ENCODE peak calls at places on chromosomes 12 and 14, in ten cellular contexts. D is glutamatergic neuron, H is RWPE1, E is HFF-Myc, M is brain microvascular endothelial cell, N is AG10803, T is uterus, P is right lobe of liver, X is astrocyte of the spinal cord, J is B cell. F is an unnamed sample.

GRCh38 chr12:131831021-131831571 is 2.9 kb downstream of the MMP17 start:
- DNase-seq in D (no peak), H (no peak), E (no peak), M (no peak), N (no peak), T (no peak), P (peak), X (peak), J (peak), F (no peak)

GRCh38 chr14:74671789-74672188 is 41.1 kb downstream of the AREL1 start:
- DNase-seq in D (no peak), H (peak), E (no peak), M (peak), N (peak), T (no peak), P (no peak), X (peak), J (no peak), F (no peak)

GRCh38 chr14:69139743-69140142 is 13.2 kb downstream of the DCAF5 start:
- DNase-seq in D (no peak), H (no peak), E (no peak), M (no peak), N (no peak), T (no peak), P (no peak), X (no peak), J (no peak), F (no peak)

GRCh38 chr14:105855246-105855892 is 329.0 kb downstream of the TMEM121 start:
- DNase-seq in D (no peak), H (no peak), E (no peak), M (no peak), N (no peak), T (peak), P (peak), X (no peak), J (peak), F (no peak)

GRCh38 chr12:54601841-54602240 is 13.4 kb upstream of the PPP1R1A start:
- DNase-seq in D (no peak), H (no peak), E (no peak), M (no peak), N (no peak), T (no peak), P (no peak), X (no peak), J (no peak), F (no peak)

GRCh38 chr12:29847246-29847645 is 63.5 kb upstream of the TMTC1 start:
- DNase-seq in D (no peak), H (no peak), E (no peak), M (no peak), N (no peak), T (no peak), P (no peak), X (no peak), J (no peak), F (no peak)

GRCh38 chr12:124788936-124789555 is 74.6 kb downstream of the SCARB1 start:
- DNase-seq in D (no peak), H (no peak), E (no peak), M (no peak), N (no peak), T (no peak), P (no peak), X (no peak), J (no peak), F (no peak)

GRCh38 chr12:114855678-114856077 is 171.7 kb upstream of the TBX3 start:
- DNase-seq in D (no peak), H (no peak), E (no peak), M (no peak), N (no peak), T (no peak), P (no peak), X (no peak), J (no peak), F (no peak)

GRCh38 chr12:112901271-112901670 is 5.5 kb upstream of the OAS1 start:
- DNase-seq in D (no peak), H (no peak), E (no peak), M (no peak), N (no peak), T (no peak), P (peak), X (no peak), J (no peak), F (no peak)

GRCh38 chr12:24200013-24200412 is 250.5 kb upstream of the SOX5 start:
- DNase-seq in D (no peak), H (no peak), E (no peak), M (no peak), N (no peak), T (no peak), P (no peak), X (no peak), J (no peak), F (no peak)

GRCh38 chr12:62683724-62684501 is 217.3 kb downstream of the MON2 start:
- DNase-seq in D (no peak), H (no peak), E (no peak), M (no peak), N (peak), T (peak), P (no peak), X (peak), J (no peak), F (peak)

GRCh38 chr14:36524874-36525745 is 5.1 kb upstream of the NKX2-1 start:
- DNase-seq in D (peak), H (no peak), E (no peak), M (no peak), N (no peak), T (no peak), P (no peak), X (no peak), J (no peak), F (no peak)

GRCh38 chr12:105209091-105209490 is 26.9 kb downstream of the APPL2 start:
- DNase-seq in D (no peak), H (no peak), E (no peak), M (no peak), N (no peak), T (no peak), P (no peak), X (no peak), J (no peak), F (no peak)

GRCh38 chr14:59529189-59529588 is 44.9 kb downstream of the JKAMP start:
- DNase-seq in D (no peak), H (no peak), E (no peak), M (no peak), N (no peak), T (no peak), P (no peak), X (no peak), J (no peak), F (no peak)

GRCh38 chr14:68610251-68610793 is 182.5 kb downstream of the ZFP36L1 start:
- DNase-seq in D (no peak), H (no peak), E (no peak), M (no peak), N (no peak), T (no peak), P (no peak), X (no peak), J (no peak), F (no peak)

GRCh38 chr12:2319747-2320146 is 267.0 kb downstream of the CACNA1C start:
- DNase-seq in D (no peak), H (no peak), E (no peak), M (no peak), N (peak), T (no peak), P (no peak), X (peak), J (no peak), F (no peak)

GRCh38 chr12:116962197-116962596 is 51.4 kb downstream of the FBXW8 start:
- DNase-seq in D (no peak), H (no peak), E (no peak), M (no peak), N (no peak), T (no peak), P (no peak), X (no peak), J (no peak), F (no peak)

GRCh38 chr12:6372403-6373003 is 2.9 kb downstream of the SCNN1A start:
- DNase-seq in D (no peak), H (peak), E (peak), M (peak), N (peak), T (peak), P (no peak), X (peak), J (no peak), F (peak)

GRCh38 chr14:90578283-90578985 is 181.6 kb downstream of the CALM1 start:
- DNase-seq in D (no peak), H (no peak), E (no peak), M (no peak), N (no peak), T (no peak), P (no peak), X (no peak), J (no peak), F (no peak)

GRCh38 chr12:128644664-128645296 is 179.0 kb downstream of the SLC15A4 start:
- DNase-seq in D (peak), H (no peak), E (no peak), M (no peak), N (no peak), T (no peak), P (peak), X (no peak), J (peak), F (no peak)

GRCh38 chr14:74326369-74327152 is 21.7 kb upstream of the VRTN start:
- DNase-seq in D (no peak), H (no peak), E (no peak), M (no peak), N (no peak), T (no peak), P (no peak), X (no peak), J (no peak), F (no peak)

GRCh38 chr14:34782031-34782430 is 67.6 kb upstream of the CFL2 start:
- DNase-seq in D (no peak), H (no peak), E (no peak), M (no peak), N (no peak), T (no peak), P (no peak), X (no peak), J (no peak), F (no peak)

GRCh38 chr14:64763801-64764511 is 59.7 kb downstream of the PLEKHG3 start:
- DNase-seq in D (peak), H (no peak), E (no peak), M (peak), N (peak), T (no peak), P (no peak), X (peak), J (no peak), F (no peak)

GRCh38 chr12:113594967-113595366 is 123.3 kb upstream of the LHX5 start:
- DNase-seq in D (no peak), H (no peak), E (no peak), M (no peak), N (no peak), T (no peak), P (no peak), X (no peak), J (no peak), F (no peak)

GRCh38 chr12:7327913-7328312 is 24.0 kb downstream of the ACSM4 start:
- DNase-seq in D (no peak), H (no peak), E (no peak), M (no peak), N (peak), T (no peak), P (no peak), X (no peak), J (no peak), F (no peak)

GRCh38 chr12:7934560-7935463 is 1.2 kb downstream of the SLC2A3 start:
- DNase-seq in D (peak), H (no peak), E (no peak), M (no peak), N (no peak), T (no peak), P (no peak), X (no peak), J (peak), F (no peak)

GRCh38 chr14:50333010-50333409 is 20.9 kb downstream of the DMAC2L start:
- DNase-seq in D (no peak), H (peak), E (no peak), M (peak), N (peak), T (peak), P (no peak), X (peak), J (no peak), F (no peak)

GRCh38 chr12:131608740-131609665 is 101.9 kb upstream of the SFSWAP start:
- DNase-seq in D (peak), H (peak), E (peak), M (peak), N (peak), T (peak), P (peak), X (no peak), J (peak), F (peak)

GRCh38 chr12:48193623-48194022 is 9.5 kb downstream of the OR10AD1 start:
- DNase-seq in D (no peak), H (no peak), E (no peak), M (no peak), N (no peak), T (no peak), P (no peak), X (no peak), J (no peak), F (no peak)

GRCh38 chr12:71958056-71958455 is 19.4 kb downstream of the TPH2 start:
- DNase-seq in D (no peak), H (no peak), E (no peak), M (no peak), N (peak), T (no peak), P (no peak), X (peak), J (no peak), F (no peak)

GRCh38 chr14:104751539-104752337 is 1.2 kb upstream of the SIVA1 start:
- DNase-seq in D (no peak), H (no peak), E (no peak), M (no peak), N (no peak), T (peak), P (no peak), X (no peak), J (no peak), F (no peak)
- TF ChIP-seq CTCF in D (no peak), H (peak), E (no peak), M (no peak), N (no peak), T (no peak), P (no peak), X (no peak), J (no peak), F (no peak)

GRCh38 chr14:94439453-94440057 is 13.0 kb downstream of the SERPINA11 start:
- DNase-seq in D (no peak), H (no peak), E (no peak), M (no peak), N (no peak), T (no peak), P (no peak), X (no peak), J (no peak), F (no peak)
- TF ChIP-seq CTCF in D (no peak), H (no peak), E (no peak), M (peak), N (no peak), T (no peak), P (no peak), X (no peak), J (no peak), F (no peak)

GRCh38 chr14:104341532-104342434 is 203.4 kb downstream of the KIF26A start:
- DNase-seq in D (peak), H (peak), E (no peak), M (peak), N (peak), T (no peak), P (peak), X (no peak), J (peak), F (no peak)
- TF ChIP-seq CTCF in D (peak), H (peak), E (peak), M (peak), N (peak), T (peak), P (peak), X (no peak), J (no peak), F (no peak)

DNA sequence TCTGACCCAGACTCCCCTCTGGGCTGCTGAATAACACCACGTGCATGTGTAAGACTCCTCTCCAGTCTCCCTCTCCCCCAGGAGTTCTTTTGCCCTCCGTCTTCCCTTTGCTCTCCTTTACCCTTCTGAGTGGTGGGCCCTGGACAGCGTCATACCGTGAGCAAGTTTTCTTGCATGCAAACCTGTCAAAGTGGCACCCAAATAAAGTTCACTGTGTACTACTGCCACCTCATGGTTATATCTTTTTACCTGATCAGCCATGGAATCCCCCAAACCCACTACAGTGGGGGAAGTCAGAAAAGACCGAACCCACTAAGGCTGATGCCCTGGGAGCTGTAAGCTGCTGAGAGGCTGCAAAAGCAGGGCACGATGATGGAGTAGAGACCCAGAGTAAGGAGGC is 131.1 kb upstream of the VRK1 start:
- DNase-seq in D (no peak), H (no peak), E (no peak), M (no peak), N (no peak), T (no peak), P (no peak), X (no peak), J (no peak), F (no peak)
- TF ChIP-seq CTCF in D (no peak), H (no peak), E (no peak), M (no peak), N (no peak), T (no peak), P (no peak), X (no peak), J (no peak), F (no peak)

DNA sequence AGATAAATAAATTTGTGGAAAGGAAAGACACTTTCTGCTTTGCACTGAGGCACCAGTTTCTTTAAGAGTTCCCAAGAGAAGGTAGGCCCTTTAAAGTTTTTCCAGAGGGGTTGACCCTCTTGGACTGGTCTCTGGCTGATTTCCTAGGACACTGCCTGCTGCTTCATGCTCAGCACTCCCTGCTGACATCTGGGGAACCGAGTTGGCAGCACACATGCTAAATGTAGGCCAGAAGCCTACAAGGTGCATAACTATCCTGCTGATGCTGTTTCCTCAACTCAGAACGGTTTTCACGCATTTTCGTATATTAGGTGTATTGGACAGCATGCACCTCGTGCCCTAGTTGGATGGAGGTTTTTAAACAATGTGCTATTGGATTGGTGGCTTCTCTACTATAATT is 887.2 kb upstream of the SEL1L start:
- DNase-seq in D (no peak), H (no peak), E (no peak), M (no peak), N (no peak), T (no peak), P (no peak), X (no peak), J (no peak), F (no peak)
- TF ChIP-seq CTCF in D (no peak), H (no peak), E (no peak), M (no peak), N (no peak), T (no peak), P (no peak), X (no peak), J (no peak), F (no peak)

GRCh38 chr12:76030378-76031080 is 1.0 kb downstream of the PHLDA1 start:
- DNase-seq in D (peak), H (peak), E (no peak), M (peak), N (peak), T (peak), P (peak), X (no peak), J (peak), F (no peak)

GRCh38 chr12:76026643-76027063 is 4.9 kb downstream of the PHLDA1 start:
- DNase-seq in D (no peak), H (no peak), E (no peak), M (peak), N (peak), T (no peak), P (no peak), X (peak), J (no peak), F (no peak)

GRCh38 chr12:76029982-76030377 is 1.6 kb downstream of the PHLDA1 start:
- DNase-seq in D (peak), H (no peak), E (no peak), M (peak), N (peak), T (no peak), P (peak), X (peak), J (peak), F (no peak)

GRCh38 chr12:76031081-76031413 is 529 bp downstream of the PHLDA1 start:
- DNase-seq in D (peak), H (no peak), E (no peak), M (no peak), N (no peak), T (no peak), P (no peak), X (no peak), J (no peak), F (no peak)

DNA sequence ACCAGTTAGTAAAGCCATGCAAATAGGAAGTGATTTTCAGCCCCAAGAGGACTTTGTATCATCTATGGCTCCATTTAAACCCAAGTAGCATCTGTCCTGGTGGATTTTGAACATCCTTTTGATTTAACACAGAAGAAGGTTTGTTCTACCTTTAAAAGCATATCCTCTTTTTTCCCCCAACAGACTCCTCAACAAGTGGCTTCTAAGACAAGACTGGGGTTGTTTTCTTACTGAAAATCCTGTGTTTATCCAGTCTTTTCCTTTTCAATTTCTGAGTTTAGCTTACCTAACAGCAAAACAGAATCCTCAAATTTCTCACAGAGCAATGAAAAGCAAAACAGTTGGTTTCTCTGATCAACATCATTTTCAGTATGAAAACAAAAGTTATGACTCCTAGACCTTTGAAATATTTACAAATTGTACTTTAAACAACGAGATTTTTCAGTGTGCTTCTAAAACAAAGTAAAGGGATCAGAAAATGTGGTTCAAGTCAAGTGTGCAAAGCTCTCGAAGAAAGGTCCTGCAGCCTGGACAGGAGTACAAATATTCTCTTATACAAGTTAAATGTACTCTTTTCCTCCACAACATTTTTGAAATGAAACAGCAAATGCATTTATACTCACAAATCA is 2.8 kb downstream of the PHLDA1 start:
- DNase-seq in D (no peak), H (no peak), E (no peak), M (no peak), N (peak), T (no peak), P (no peak), X (peak), J (no peak), F (no peak)
- TF ChIP-seq CTCF in D (no peak), H (no peak), E (no peak), M (no peak), N (no peak), T (no peak), P (no peak), X (no peak), J (no peak), F (no peak)

DNA sequence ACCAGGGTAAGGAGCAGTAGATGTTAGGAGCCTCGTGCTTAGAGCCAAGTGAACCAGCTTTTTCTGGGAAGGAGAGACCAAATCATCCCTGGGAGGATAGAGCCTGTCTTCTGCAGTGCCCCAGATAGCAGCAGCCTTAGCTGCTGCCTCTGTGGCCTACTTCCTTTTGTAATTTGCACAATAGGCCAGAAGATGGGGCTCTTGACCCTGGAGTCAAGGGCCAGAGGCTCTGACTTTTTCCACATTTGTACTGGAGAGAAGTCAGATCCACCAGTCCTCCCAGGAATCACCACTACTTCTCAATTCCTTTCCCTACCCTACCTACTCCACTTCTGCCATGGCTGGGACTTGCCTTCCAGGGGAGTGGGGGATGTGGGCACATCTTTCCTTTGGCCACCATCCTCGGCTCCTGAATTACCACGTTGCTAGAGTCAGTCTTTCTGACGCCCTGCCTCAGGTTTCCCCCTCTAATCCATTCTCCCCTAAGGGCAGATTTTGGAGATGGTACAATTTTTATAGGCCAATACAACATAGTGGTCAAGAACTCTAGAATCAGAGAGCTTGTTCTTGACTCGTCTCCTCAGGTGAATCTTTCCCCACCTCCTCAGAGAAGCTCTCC is 3.3 kb upstream of the SLC4A8 start:
- DNase-seq in D (peak), H (peak), E (peak), M (peak), N (peak), T (no peak), P (peak), X (peak), J (peak), F (peak)
- TF ChIP-seq CTCF in D (peak), H (peak), E (peak), M (peak), N (peak), T (no peak), P (peak), X (peak), J (peak), F (peak)